ENCODE peak calls at places on chromosomes 2 and 18, in ten cellular contexts. P is H9, B is psoas muscle, N is IMR-90, L is upper lobe of right lung, F is uterus, Z is PC-9, V is dorsolateral prefrontal cortex, M is GM13976, O is HL-60. Q is an unnamed sample.
A peak's percentile ranks its signal among the peaks of the same experiment; 100 is the strongest.

GRCh38 chr2:233487748-233488345 is 78.7 kb downstream of the USP40 start:
- DNase-seq in P (no peak), B (no peak), N (peak; percentile 4), L (no peak), F (no peak), Z (no peak), V (no peak), M (no peak), O (no peak), Q (no peak)

GRCh38 chr2:69217333-69218080 is 169.5 kb downstream of the GFPT1 start:
- DNase-seq in P (no peak), B (no peak), N (no peak), L (no peak), F (no peak), Z (no peak), V (no peak), M (no peak), O (no peak), Q (no peak)

GRCh38 chr2:74756356-74756890 is 77.5 kb upstream of the HK2 start:
- DNase-seq in P (no peak), B (no peak), N (peak; percentile 22), L (no peak), F (no peak), Z (no peak), V (no peak), M (no peak), O (no peak), Q (no peak)

GRCh38 chr2:221533299-221533698 is 38.8 kb downstream of the EPHA4 start:
- DNase-seq in P (no peak), B (no peak), N (no peak), L (no peak), F (no peak), Z (peak; percentile 24), V (no peak), M (no peak), O (no peak), Q (no peak)

GRCh38 chr2:56534321-56534720 is 350.5 kb downstream of the CCDC85A start:
- DNase-seq in P (no peak), B (no peak), N (peak; percentile 6), L (no peak), F (no peak), Z (no peak), V (no peak), M (no peak), O (no peak), Q (no peak)

GRCh38 chr2:179932786-179933185 is 71.4 kb upstream of the ZNF385B start:
- DNase-seq in P (no peak), B (no peak), N (no peak), L (peak; percentile 66), F (no peak), Z (no peak), V (no peak), M (no peak), O (no peak), Q (no peak)

GRCh38 chr2:203077458-203077857 is 62.8 kb downstream of the NBEAL1 start:
- DNase-seq in P (no peak), B (no peak), N (peak; percentile 35), L (no peak), F (no peak), Z (no peak), V (no peak), M (no peak), O (no peak), Q (no peak)

GRCh38 chr18:75167759-75168211 is 41.2 kb downstream of the PTGR3 start:
- DNase-seq in P (no peak), B (no peak), N (peak; percentile 17), L (no peak), F (no peak), Z (no peak), V (no peak), M (no peak), O (no peak), Q (no peak)

GRCh38 chr2:127560929-127561275 is 25.4 kb downstream of the MYO7B start:
- DNase-seq in P (no peak), B (no peak), N (peak; percentile 4), L (no peak), F (no peak), Z (no peak), V (no peak), M (no peak), O (no peak), Q (no peak)

GRCh38 chr2:45651415-45652089 is at the start of gene PRKCE:
- DNase-seq in P (peak; percentile 39), B (peak; percentile 85), N (no peak), L (peak; percentile 85), F (peak; percentile 76), Z (peak; percentile 38), V (peak; percentile 48), M (peak; percentile 53), O (no peak), Q (no peak)

GRCh38 chr18:11518788-11519685 is 90.4 kb upstream of the SLC35G4 start:
- DNase-seq in P (peak; percentile 86), B (no peak), N (peak; percentile 55), L (no peak), F (no peak), Z (peak; percentile 25), V (peak; percentile 49), M (peak; percentile 80), O (peak; percentile 32), Q (peak; percentile 79)

GRCh38 chr2:130972410-130972809 is 120.8 kb downstream of the FAM168B start:
- DNase-seq in P (no peak), B (no peak), N (no peak), L (no peak), F (no peak), Z (no peak), V (no peak), M (no peak), O (no peak), Q (no peak)

GRCh38 chr2:64179582-64180321 is 35.5 kb upstream of the PELI1 start:
- DNase-seq in P (no peak), B (no peak), N (no peak), L (no peak), F (no peak), Z (no peak), V (no peak), M (peak; percentile 69), O (no peak), Q (peak; percentile 57)

GRCh38 chr2:151619337-151619989 is 114.8 kb downstream of the NEB start:
- DNase-seq in P (no peak), B (no peak), N (peak; percentile 70), L (no peak), F (no peak), Z (no peak), V (no peak), M (no peak), O (no peak), Q (no peak)

GRCh38 chr2:66198873-66199272 is 236.1 kb upstream of the MEIS1 start:
- DNase-seq in P (no peak), B (no peak), N (no peak), L (no peak), F (no peak), Z (no peak), V (no peak), M (no peak), O (no peak), Q (no peak)

GRCh38 chr2:99810241-99810640 is 320.4 kb upstream of the REV1 start:
- DNase-seq in P (no peak), B (no peak), N (no peak), L (no peak), F (no peak), Z (no peak), V (no peak), M (no peak), O (no peak), Q (no peak)

GRCh38 chr2:204205548-204205947 is 269.0 kb downstream of the ICOS start:
- DNase-seq in P (peak; percentile 89), B (no peak), N (no peak), L (no peak), F (no peak), Z (no peak), V (no peak), M (no peak), O (no peak), Q (no peak)

GRCh38 chr2:211923019-211923418 is 615.6 kb downstream of the ERBB4 start:
- DNase-seq in P (no peak), B (no peak), N (no peak), L (no peak), F (no peak), Z (no peak), V (no peak), M (no peak), O (no peak), Q (no peak)

GRCh38 chr2:161988589-161988988 is 85.4 kb downstream of the DPP4 start:
- DNase-seq in P (no peak), B (no peak), N (no peak), L (no peak), F (no peak), Z (no peak), V (no peak), M (no peak), O (no peak), Q (no peak)
- TF ChIP-seq CTCF in P (peak; percentile 76), B (no peak), N (no peak), L (no peak), F (no peak), Z (no peak), V (no peak), M (no peak), O (no peak), Q (no peak)

DNA sequence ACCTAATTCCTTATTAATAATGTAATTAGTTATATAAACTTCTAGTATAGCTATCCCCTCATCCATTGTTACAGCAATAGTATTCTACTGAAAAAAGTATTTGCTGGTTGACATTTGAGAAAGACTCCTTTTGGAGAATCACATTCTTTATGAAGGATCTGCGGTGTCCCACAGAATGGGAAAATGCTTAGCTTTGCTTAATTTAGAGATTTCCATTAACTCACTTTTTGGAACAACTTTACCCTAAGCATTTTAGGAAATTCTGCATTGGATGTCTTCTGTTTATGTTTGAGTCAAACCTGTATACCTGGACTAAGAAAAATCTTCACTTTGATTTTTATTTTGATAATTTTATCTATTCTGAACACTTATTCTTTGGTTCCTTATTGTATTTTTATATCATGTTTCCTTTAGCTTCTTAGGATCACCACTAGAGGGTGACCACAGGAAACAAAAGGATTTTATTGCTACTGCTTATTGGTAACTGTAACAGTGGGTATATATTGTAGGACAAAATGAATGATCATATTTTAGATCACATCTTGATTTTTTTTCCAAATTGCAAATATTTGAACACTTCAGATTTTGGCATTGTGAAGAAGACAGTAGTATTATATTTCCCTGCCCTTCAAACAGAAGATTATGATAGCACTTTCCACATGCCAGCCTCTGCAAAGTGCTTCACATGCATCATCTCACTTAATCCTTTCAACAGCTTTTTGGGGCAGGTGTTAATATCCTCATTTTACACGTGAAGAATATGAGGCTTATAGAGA is 79.6 kb downstream of the MIB1 start:
- DNase-seq in P (no peak), B (no peak), N (peak; percentile 33), L (no peak), F (no peak), Z (no peak), V (no peak), M (peak; percentile 21), O (peak; percentile 23), Q (peak; percentile 13)
- TF ChIP-seq CTCF in P (peak; percentile 72), B (peak; percentile 70), N (peak; percentile 61), L (peak; percentile 61), F (peak; percentile 32), Z (peak; percentile 64), V (peak; percentile 71), M (peak; percentile 13), O (peak; percentile 40), Q (peak; percentile 31)

GRCh38 chr2:73177645-73178255 is 24.6 kb upstream of the NOTO start:
- DNase-seq in P (peak; percentile 53), B (peak; percentile 47), N (no peak), L (no peak), F (no peak), Z (no peak), V (no peak), M (no peak), O (no peak), Q (peak; percentile 21)
- TF ChIP-seq CTCF in P (peak; percentile 33), B (no peak), N (no peak), L (no peak), F (no peak), Z (peak; percentile 53), V (peak; percentile 1), M (no peak), O (no peak), Q (peak; percentile 20)

GRCh38 chr2:86035883-86036789 is 69.5 kb downstream of the POLR1A start:
- DNase-seq in P (no peak), B (peak; percentile 91), N (peak; percentile 86), L (peak; percentile 86), F (peak; percentile 78), Z (no peak), V (peak; percentile 67), M (peak; percentile 90), O (peak; percentile 90), Q (peak; percentile 87)
- TF ChIP-seq CTCF in P (peak; percentile 7), B (peak; percentile 42), N (peak; percentile 36), L (no peak), F (peak; percentile 58), Z (no peak), V (peak; percentile 33), M (peak; percentile 28), O (no peak), Q (peak; percentile 48)